ENCODE peak calls at places on chromosomes 5 and 9, in seven cellular contexts. One of them, this sample, is unnamed.

GRCh38 chr5:137478043-137478442 is 21.1 kb downstream of the SPOCK1 start:
- DNase-seq in NCI-H2081: no peak
- DNase-seq in SW480: no peak
- DNase-seq in NCI-H1092 treated with DMSO at 0.1 percent for 48 hours: no peak
- DNase-seq in ACHN: no peak
- DNase-seq in activated CD4-positive, CD25-positive, alpha-beta regulatory T cell treated with anti-CD3 and anti-CD28 coated beads, Interleukin-2, amount 50 U/mL, for 72 hours: no peak
- DNase-seq in G401: no peak
- DNase-seq in this sample: no peak

GRCh38 chr9:133684461-133685361 is 48.5 kb downstream of the DBH start:
- DNase-seq in NCI-H2081: no peak
- DNase-seq in SW480: no peak
- DNase-seq in NCI-H1092 treated with DMSO at 0.1 percent for 48 hours: no peak
- DNase-seq in ACHN: no peak
- DNase-seq in activated CD4-positive, CD25-positive, alpha-beta regulatory T cell treated with anti-CD3 and anti-CD28 coated beads, Interleukin-2, amount 50 U/mL, for 72 hours: no peak
- DNase-seq in G401: peak; percentile 37
- DNase-seq in this sample: no peak

GRCh38 chr9:16133556-16134227 is 580.8 kb downstream of the CCDC171 start:
- DNase-seq in NCI-H2081: peak; percentile 44
- DNase-seq in SW480: peak; percentile 80
- DNase-seq in NCI-H1092 treated with DMSO at 0.1 percent for 48 hours: peak; percentile 49
- DNase-seq in ACHN: peak; percentile 88
- DNase-seq in activated CD4-positive, CD25-positive, alpha-beta regulatory T cell treated with anti-CD3 and anti-CD28 coated beads, Interleukin-2, amount 50 U/mL, for 72 hours: no peak
- DNase-seq in G401: peak; percentile 14
- DNase-seq in this sample: peak; percentile 85

GRCh38 chr5:125408582-125409069 is 662.2 kb upstream of the ZNF608 start:
- DNase-seq in NCI-H2081: no peak
- DNase-seq in SW480: peak; percentile 93
- DNase-seq in NCI-H1092 treated with DMSO at 0.1 percent for 48 hours: peak; percentile 63
- DNase-seq in ACHN: peak; percentile 88
- DNase-seq in activated CD4-positive, CD25-positive, alpha-beta regulatory T cell treated with anti-CD3 and anti-CD28 coated beads, Interleukin-2, amount 50 U/mL, for 72 hours: no peak
- DNase-seq in G401: peak; percentile 30
- DNase-seq in this sample: peak; percentile 57

GRCh38 chr9:81534138-81534865 is 155.0 kb downstream of the TLE1 start:
- DNase-seq in NCI-H2081: peak; percentile 12
- DNase-seq in SW480: no peak
- DNase-seq in NCI-H1092 treated with DMSO at 0.1 percent for 48 hours: no peak
- DNase-seq in ACHN: no peak
- DNase-seq in activated CD4-positive, CD25-positive, alpha-beta regulatory T cell treated with anti-CD3 and anti-CD28 coated beads, Interleukin-2, amount 50 U/mL, for 72 hours: no peak
- DNase-seq in G401: no peak
- DNase-seq in this sample: peak; percentile 22

GRCh38 chr5:34474573-34475021 is 181.5 kb upstream of the RAI14 start:
- DNase-seq in NCI-H2081: peak; percentile 73
- DNase-seq in SW480: peak; percentile 39
- DNase-seq in NCI-H1092 treated with DMSO at 0.1 percent for 48 hours: peak; percentile 55
- DNase-seq in ACHN: peak; percentile 50
- DNase-seq in activated CD4-positive, CD25-positive, alpha-beta regulatory T cell treated with anti-CD3 and anti-CD28 coated beads, Interleukin-2, amount 50 U/mL, for 72 hours: no peak
- DNase-seq in G401: peak; percentile 60
- DNase-seq in this sample: peak; percentile 64

GRCh38 chr5:143758750-143759149 is 53.2 kb upstream of the HMHB1 start:
- DNase-seq in NCI-H2081: no peak
- DNase-seq in SW480: no peak
- DNase-seq in NCI-H1092 treated with DMSO at 0.1 percent for 48 hours: no peak
- DNase-seq in ACHN: no peak
- DNase-seq in activated CD4-positive, CD25-positive, alpha-beta regulatory T cell treated with anti-CD3 and anti-CD28 coated beads, Interleukin-2, amount 50 U/mL, for 72 hours: no peak
- DNase-seq in G401: no peak
- DNase-seq in this sample: no peak

GRCh38 chr5:68066277-68066955 is 149.1 kb upstream of the PIK3R1 start:
- DNase-seq in NCI-H2081: no peak
- DNase-seq in SW480: no peak
- DNase-seq in NCI-H1092 treated with DMSO at 0.1 percent for 48 hours: no peak
- DNase-seq in ACHN: no peak
- DNase-seq in activated CD4-positive, CD25-positive, alpha-beta regulatory T cell treated with anti-CD3 and anti-CD28 coated beads, Interleukin-2, amount 50 U/mL, for 72 hours: no peak
- DNase-seq in G401: no peak
- DNase-seq in this sample: no peak

GRCh38 chr5:168273056-168273980 is 18.1 kb upstream of the WWC1 start:
- DNase-seq in NCI-H2081: no peak
- DNase-seq in SW480: no peak
- DNase-seq in NCI-H1092 treated with DMSO at 0.1 percent for 48 hours: no peak
- DNase-seq in ACHN: no peak
- DNase-seq in activated CD4-positive, CD25-positive, alpha-beta regulatory T cell treated with anti-CD3 and anti-CD28 coated beads, Interleukin-2, amount 50 U/mL, for 72 hours: no peak
- DNase-seq in G401: no peak
- DNase-seq in this sample: peak; percentile 39

GRCh38 chr9:84811726-84812074 is 142.2 kb downstream of the NTRK2 start:
- DNase-seq in NCI-H2081: no peak
- DNase-seq in SW480: no peak
- DNase-seq in NCI-H1092 treated with DMSO at 0.1 percent for 48 hours: no peak
- DNase-seq in ACHN: no peak
- DNase-seq in activated CD4-positive, CD25-positive, alpha-beta regulatory T cell treated with anti-CD3 and anti-CD28 coated beads, Interleukin-2, amount 50 U/mL, for 72 hours: no peak
- DNase-seq in G401: no peak
- DNase-seq in this sample: no peak

GRCh38 chr9:3330792-3331420 is 194.9 kb downstream of the RFX3 start:
- DNase-seq in NCI-H2081: no peak
- DNase-seq in SW480: no peak
- DNase-seq in NCI-H1092 treated with DMSO at 0.1 percent for 48 hours: no peak
- DNase-seq in ACHN: no peak
- DNase-seq in activated CD4-positive, CD25-positive, alpha-beta regulatory T cell treated with anti-CD3 and anti-CD28 coated beads, Interleukin-2, amount 50 U/mL, for 72 hours: no peak
- DNase-seq in G401: no peak
- DNase-seq in this sample: no peak